ENCODE peak calls at places on chromosome 15, in four cellular contexts. One of them, this sample, is unnamed. For H3K4me1, the result is how much of the 10 kb centered on the place peaks cover.

GRCh38 chr15:95141486-95141885 is 910.1 kb downstream of the MCTP2 start:
- DNase-seq in GM23338: no peak
- DNase-seq in neural progenitor cell: no peak
- DNase-seq in H9: no peak
- DNase-seq in this sample: no peak

GRCh38 chr15:36029606-36030005 is 483.6 kb upstream of the DPH6 start:
- DNase-seq in GM23338: no peak
- DNase-seq in neural progenitor cell: no peak
- DNase-seq in H9: no peak
- DNase-seq in this sample: no peak

GRCh38 chr15:64009241-64009640 is 37.0 kb downstream of the DAPK2 start:
- DNase-seq in GM23338: no peak
- DNase-seq in neural progenitor cell: no peak
- DNase-seq in H9: no peak
- DNase-seq in this sample: no peak

GRCh38 chr15:52021128-52021671 is 2.2 kb downstream of the MAPK6 start:
- DNase-seq in GM23338: peak
- DNase-seq in neural progenitor cell: peak
- DNase-seq in H9: no peak
- DNase-seq in this sample: peak

GRCh38 chr15:48507416-48508065 is 138.0 kb downstream of the FBN1 start:
- DNase-seq in GM23338: peak
- DNase-seq in neural progenitor cell: peak
- DNase-seq in H9: peak
- DNase-seq in this sample: peak

GRCh38 chr15:27865926-27866325 is 233.2 kb downstream of the OCA2 start:
- DNase-seq in GM23338: no peak
- DNase-seq in neural progenitor cell: no peak
- DNase-seq in H9: no peak
- DNase-seq in this sample: no peak

GRCh38 chr15:26866298-26867198 is at the start of gene GABRA5:
- DNase-seq in GM23338: peak
- DNase-seq in neural progenitor cell: peak
- DNase-seq in H9: peak
- DNase-seq in this sample: peak

GRCh38 chr15:63241316-63241715 is 36.1 kb upstream of the APH1B start:
- DNase-seq in GM23338: no peak
- DNase-seq in neural progenitor cell: no peak
- DNase-seq in H9: no peak
- DNase-seq in this sample: no peak

GRCh38 chr15:52255008-52255407 is 40.6 kb downstream of the MYO5C start:
- DNase-seq in GM23338: no peak
- DNase-seq in neural progenitor cell: no peak
- DNase-seq in H9: no peak
- DNase-seq in this sample: no peak

GRCh38 chr15:76155742-76156141 is 96.0 kb downstream of the TMEM266 start:
- DNase-seq in GM23338: no peak
- DNase-seq in neural progenitor cell: no peak
- DNase-seq in H9: no peak
- DNase-seq in this sample: no peak

GRCh38 chr15:85172846-85173490 is 191.3 kb downstream of the PDE8A start:
- DNase-seq in GM23338: no peak
- DNase-seq in neural progenitor cell: no peak
- DNase-seq in H9: no peak
- DNase-seq in this sample: no peak

GRCh38 chr15:85171736-85172135 is 190.1 kb downstream of the PDE8A start:
- DNase-seq in GM23338: no peak
- DNase-seq in neural progenitor cell: no peak
- DNase-seq in H9: no peak
- DNase-seq in this sample: peak

GRCh38 chr15:85167568-85167967 is 185.9 kb downstream of the PDE8A start:
- DNase-seq in GM23338: no peak
- DNase-seq in neural progenitor cell: no peak
- DNase-seq in H9: no peak
- DNase-seq in this sample: no peak

GRCh38 chr15:85164841-85165466 is 183.3 kb downstream of the PDE8A start:
- DNase-seq in GM23338: peak
- DNase-seq in neural progenitor cell: no peak
- DNase-seq in H9: no peak
- DNase-seq in this sample: no peak

DNA sequence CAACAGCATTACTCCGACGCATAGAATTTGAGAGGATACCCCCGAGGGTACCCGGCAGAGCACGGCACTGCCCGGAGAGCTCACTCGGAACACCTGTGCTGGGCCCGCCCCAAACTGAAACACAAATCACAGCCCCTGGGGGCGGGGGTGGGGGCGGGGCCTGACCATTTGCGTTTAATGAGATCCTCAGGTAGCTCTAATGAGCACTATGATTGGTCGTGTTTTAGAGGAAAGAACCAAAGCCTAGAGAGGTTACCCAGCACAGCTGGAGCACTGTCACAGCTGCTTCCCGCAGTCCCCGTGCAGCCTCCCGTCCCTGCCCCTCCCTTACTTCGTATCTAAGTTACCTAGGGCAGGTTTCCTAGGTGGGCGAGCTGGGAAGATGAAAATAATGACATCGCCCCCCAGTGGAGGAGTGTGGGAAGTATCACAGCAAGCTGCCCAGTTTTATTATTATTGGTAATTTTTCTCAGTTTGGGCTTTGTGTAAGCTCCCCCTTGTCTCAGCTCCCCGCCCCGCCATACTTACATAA is 187.1 kb downstream of the PDE8A start:
- DNase-seq in GM23338: peak
- DNase-seq in neural progenitor cell: peak
- DNase-seq in H9: peak
- DNase-seq in this sample: peak
- H3K4me2 ChIP-seq in GM23338: peak
- H3K4me2 ChIP-seq in neural progenitor cell: peak
- H3K4me2 ChIP-seq in H9: peak
- H3K4me2 ChIP-seq in this sample: peak

GRCh38 chr15:90091156-90091931 is 10.9 kb downstream of the IDH2 start:
- DNase-seq in GM23338: no peak
- DNase-seq in neural progenitor cell: no peak
- DNase-seq in H9: no peak
- DNase-seq in this sample: no peak

GRCh38 chr15:90097475-90097874 is 4.8 kb downstream of the IDH2 start:
- DNase-seq in GM23338: no peak
- DNase-seq in neural progenitor cell: no peak
- DNase-seq in H9: no peak
- DNase-seq in this sample: no peak

GRCh38 chr15:90099072-90099867 is 3.0 kb downstream of the IDH2 start:
- DNase-seq in GM23338: peak
- DNase-seq in neural progenitor cell: no peak
- DNase-seq in H9: no peak
- DNase-seq in this sample: no peak

GRCh38 chr15:90099868-90100854 is 2.1 kb downstream of the IDH2 start:
- DNase-seq in GM23338: no peak
- DNase-seq in neural progenitor cell: no peak
- DNase-seq in H9: no peak
- DNase-seq in this sample: no peak

DNA sequence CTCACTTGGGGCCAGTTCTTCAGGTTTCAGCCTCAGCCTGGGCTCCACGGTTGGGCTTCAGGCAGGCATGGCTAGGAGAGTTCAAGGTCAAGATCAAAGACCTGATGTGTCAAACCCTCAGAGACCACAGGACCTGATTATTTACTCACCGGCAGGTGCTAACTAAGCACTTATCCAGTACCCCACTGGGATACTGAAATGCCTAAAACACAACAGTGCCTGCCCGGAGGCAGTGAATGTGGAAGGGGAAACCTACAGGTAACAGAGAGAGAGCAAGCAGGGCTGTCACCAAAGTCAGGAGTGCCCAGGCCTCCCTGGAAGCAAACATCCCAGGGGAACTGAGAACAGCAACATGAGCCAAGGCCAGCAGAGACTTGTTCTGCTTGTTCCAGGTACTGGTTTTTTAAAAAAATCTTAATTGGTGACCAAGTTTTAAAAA is 6.7 kb downstream of the IDH2 start:
- DNase-seq in GM23338: peak
- DNase-seq in neural progenitor cell: no peak
- DNase-seq in H9: peak
- DNase-seq in this sample: peak
- H3K4me1 ChIP-seq in GM23338: under half
- H3K4me1 ChIP-seq in neural progenitor cell: under half
- H3K4me1 ChIP-seq in H9: under half
- H3K4me1 ChIP-seq in this sample: under half

GRCh38 chr15:93040288-93041158 is 48.5 kb downstream of the RGMA start:
- DNase-seq in GM23338: no peak
- DNase-seq in neural progenitor cell: no peak
- DNase-seq in H9: no peak
- DNase-seq in this sample: no peak
- H3K4me2 ChIP-seq in GM23338: no peak
- H3K4me2 ChIP-seq in neural progenitor cell: no peak
- H3K4me2 ChIP-seq in H9: no peak
- H3K4me2 ChIP-seq in this sample: no peak

DNA sequence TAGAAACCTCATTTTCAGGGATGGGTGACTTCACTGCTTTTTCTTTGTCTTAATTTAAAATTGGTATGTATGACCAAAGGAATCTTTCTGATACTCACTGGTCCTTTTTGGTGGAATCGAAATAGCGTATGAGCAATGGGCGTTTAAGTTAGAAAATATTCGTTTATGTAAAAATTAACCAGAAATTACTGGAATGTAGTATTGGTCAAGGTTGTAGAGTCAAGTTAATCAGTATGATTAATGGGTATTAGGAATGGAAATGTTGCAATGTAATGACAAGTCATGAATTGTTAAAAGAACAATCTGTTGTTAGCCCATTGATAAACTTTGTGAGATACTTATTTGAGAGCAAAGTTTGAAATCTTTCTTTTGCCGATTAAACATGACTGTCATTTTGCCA is 36.9 kb downstream of the AKAP13 start:
- DNase-seq in GM23338: no peak
- DNase-seq in neural progenitor cell: no peak
- DNase-seq in H9: no peak
- DNase-seq in this sample: no peak
- H3K4me1 ChIP-seq in GM23338: under half
- H3K4me1 ChIP-seq in neural progenitor cell: under half
- H3K4me1 ChIP-seq in H9: under half
- H3K4me1 ChIP-seq in this sample: under half

GRCh38 chr15:89809093-89809786 is 5.4 kb downstream of the ANPEP start:
- DNase-seq in GM23338: no peak
- DNase-seq in neural progenitor cell: peak
- DNase-seq in H9: no peak
- DNase-seq in this sample: no peak

GRCh38 chr15:89806565-89807550 is 7.8 kb downstream of the ANPEP start:
- DNase-seq in GM23338: no peak
- DNase-seq in neural progenitor cell: peak
- DNase-seq in H9: no peak
- DNase-seq in this sample: no peak

GRCh38 chr15:89807689-89808088 is 7.0 kb downstream of the ANPEP start:
- DNase-seq in GM23338: no peak
- DNase-seq in neural progenitor cell: no peak
- DNase-seq in H9: no peak
- DNase-seq in this sample: no peak

GRCh38 chr15:89809787-89810148 is 4.9 kb downstream of the ANPEP start:
- DNase-seq in GM23338: no peak
- DNase-seq in neural progenitor cell: no peak
- DNase-seq in H9: no peak
- DNase-seq in this sample: no peak

GRCh38 chr15:89808160-89808870 is 6.3 kb downstream of the ANPEP start:
- DNase-seq in GM23338: no peak
- DNase-seq in neural progenitor cell: peak
- DNase-seq in H9: no peak
- DNase-seq in this sample: no peak
- H3K4me2 ChIP-seq in GM23338: no peak
- H3K4me2 ChIP-seq in neural progenitor cell: peak
- H3K4me2 ChIP-seq in H9: no peak
- H3K4me2 ChIP-seq in this sample: no peak

GRCh38 chr15:60396560-60396963 is 1.2 kb downstream of the ANXA2 start:
- DNase-seq in GM23338: no peak
- DNase-seq in neural progenitor cell: no peak
- DNase-seq in H9: no peak
- DNase-seq in this sample: no peak

GRCh38 chr15:60396964-60397771 is 618 bp downstream of the ANXA2 start:
- DNase-seq in GM23338: peak
- DNase-seq in neural progenitor cell: peak
- DNase-seq in H9: peak
- DNase-seq in this sample: peak

GRCh38 chr15:60397772-60398445 is at the start of gene ANXA2:
- DNase-seq in GM23338: peak
- DNase-seq in neural progenitor cell: peak
- DNase-seq in H9: peak
- DNase-seq in this sample: peak

GRCh38 chr15:60395276-60396011 is 2.3 kb downstream of the ANXA2 start:
- DNase-seq in GM23338: no peak
- DNase-seq in neural progenitor cell: peak
- DNase-seq in H9: no peak
- DNase-seq in this sample: no peak

DNA sequence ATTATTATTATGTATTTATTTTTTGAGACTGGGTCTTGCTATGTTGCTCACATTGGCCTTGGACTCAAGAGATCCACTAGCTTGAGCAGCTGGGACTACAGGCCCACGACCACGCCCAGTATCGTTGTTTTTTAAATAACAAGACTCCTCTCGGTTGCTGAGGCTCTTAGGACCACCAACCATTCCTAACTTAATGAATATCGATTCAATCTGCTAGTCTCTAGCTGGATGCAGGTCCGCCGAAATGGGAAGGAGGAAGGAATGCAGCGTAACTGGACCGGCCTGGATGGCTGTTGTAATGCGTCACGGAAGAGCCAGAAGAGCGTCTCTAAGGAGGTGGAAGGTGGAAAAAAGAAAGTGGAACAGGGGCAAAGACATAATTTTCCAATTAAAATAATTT is 1.7 kb downstream of the ANXA2 start:
- DNase-seq in GM23338: peak
- DNase-seq in neural progenitor cell: no peak
- DNase-seq in H9: no peak
- DNase-seq in this sample: peak
- H3K4me1 ChIP-seq in GM23338: half or more
- H3K4me1 ChIP-seq in neural progenitor cell: under half
- H3K4me1 ChIP-seq in H9: under half
- H3K4me1 ChIP-seq in this sample: under half